ENCODE peak calls at places on chromosome 5, in four cellular contexts. One of them, this sample, is unnamed.

GRCh38 chr5:95272530-95272929 is 12.4 kb downstream of the MCTP1 start:
- DNase-seq in HFFc6: no peak
- DNase-seq in foreskin keratinocyte: no peak
- DNase-seq in WTC11: no peak
- DNase-seq in this sample: no peak

GRCh38 chr5:39518516-39518915 is 93.7 kb upstream of the DAB2 start:
- DNase-seq in HFFc6: peak
- DNase-seq in foreskin keratinocyte: no peak
- DNase-seq in WTC11: no peak
- DNase-seq in this sample: no peak

GRCh38 chr5:40428129-40428528 is 251.6 kb upstream of the PTGER4 start:
- DNase-seq in HFFc6: no peak
- DNase-seq in foreskin keratinocyte: peak
- DNase-seq in WTC11: no peak
- DNase-seq in this sample: no peak

GRCh38 chr5:143350790-143351603 is 52.5 kb downstream of the NR3C1 start:
- DNase-seq in HFFc6: peak
- DNase-seq in foreskin keratinocyte: peak
- DNase-seq in WTC11: no peak
- DNase-seq in this sample: no peak

GRCh38 chr5:174436805-174437204 is 287.6 kb upstream of the MSX2 start:
- DNase-seq in HFFc6: no peak
- DNase-seq in foreskin keratinocyte: no peak
- DNase-seq in WTC11: no peak
- DNase-seq in this sample: peak

GRCh38 chr5:96567188-96567587 is 95.0 kb upstream of the CAST start:
- DNase-seq in HFFc6: peak
- DNase-seq in foreskin keratinocyte: peak
- DNase-seq in WTC11: no peak
- DNase-seq in this sample: no peak

GRCh38 chr5:150584561-150585335 is 55.7 kb upstream of the SYNPO start:
- DNase-seq in HFFc6: no peak
- DNase-seq in foreskin keratinocyte: no peak
- DNase-seq in WTC11: no peak
- DNase-seq in this sample: no peak

GRCh38 chr5:140011297-140011802 is 31.7 kb downstream of the NRG2 start:
- DNase-seq in HFFc6: no peak
- DNase-seq in foreskin keratinocyte: no peak
- DNase-seq in WTC11: no peak
- DNase-seq in this sample: no peak

GRCh38 chr5:78644741-78645300 is 3.8 kb downstream of the LHFPL2 start:
- DNase-seq in HFFc6: peak
- DNase-seq in foreskin keratinocyte: no peak
- DNase-seq in WTC11: no peak
- DNase-seq in this sample: no peak

GRCh38 chr5:62475072-62475471 is 62.5 kb downstream of the IPO11 start:
- DNase-seq in HFFc6: peak
- DNase-seq in foreskin keratinocyte: peak
- DNase-seq in WTC11: no peak
- DNase-seq in this sample: no peak

GRCh38 chr5:82107277-82107676 is 135.5 kb downstream of the ATG10 start:
- DNase-seq in HFFc6: peak
- DNase-seq in foreskin keratinocyte: no peak
- DNase-seq in WTC11: no peak
- DNase-seq in this sample: no peak

GRCh38 chr5:66967826-66968262 is 228.8 kb downstream of the CD180 start:
- DNase-seq in HFFc6: peak
- DNase-seq in foreskin keratinocyte: no peak
- DNase-seq in WTC11: no peak
- DNase-seq in this sample: no peak

GRCh38 chr5:33339413-33339812 is 101.4 kb upstream of the TARS1 start:
- DNase-seq in HFFc6: no peak
- DNase-seq in foreskin keratinocyte: no peak
- DNase-seq in WTC11: no peak
- DNase-seq in this sample: no peak

GRCh38 chr5:60505796-60506195 is 194.2 kb downstream of the DEPDC1B start:
- DNase-seq in HFFc6: no peak
- DNase-seq in foreskin keratinocyte: no peak
- DNase-seq in WTC11: no peak
- DNase-seq in this sample: no peak

GRCh38 chr5:96247097-96247675 is 185.9 kb downstream of the PCSK1 start:
- DNase-seq in HFFc6: no peak
- DNase-seq in foreskin keratinocyte: peak
- DNase-seq in WTC11: no peak
- DNase-seq in this sample: no peak

GRCh38 chr5:7871560-7872113 is 2.7 kb downstream of the MTRR start:
- DNase-seq in HFFc6: no peak
- DNase-seq in foreskin keratinocyte: no peak
- DNase-seq in WTC11: no peak
- DNase-seq in this sample: no peak

GRCh38 chr5:65862384-65862783 is 64.0 kb upstream of the ERBIN start:
- DNase-seq in HFFc6: no peak
- DNase-seq in foreskin keratinocyte: peak
- DNase-seq in WTC11: no peak
- DNase-seq in this sample: no peak

GRCh38 chr5:172637122-172637580 is 3.9 kb upstream of the NEURL1B start:
- DNase-seq in HFFc6: no peak
- DNase-seq in foreskin keratinocyte: peak
- DNase-seq in WTC11: no peak
- DNase-seq in this sample: no peak

GRCh38 chr5:9766581-9766980 is 136.4 kb upstream of the TAS2R1 start:
- DNase-seq in HFFc6: peak
- DNase-seq in foreskin keratinocyte: peak
- DNase-seq in WTC11: no peak
- DNase-seq in this sample: no peak

GRCh38 chr5:168401880-168402279 is 84.4 kb upstream of the RARS1 start:
- DNase-seq in HFFc6: no peak
- DNase-seq in foreskin keratinocyte: peak
- DNase-seq in WTC11: no peak
- DNase-seq in this sample: no peak

GRCh38 chr5:72394688-72395087 is 74.5 kb downstream of the PTCD2 start:
- DNase-seq in HFFc6: no peak
- DNase-seq in foreskin keratinocyte: no peak
- DNase-seq in WTC11: no peak
- DNase-seq in this sample: no peak

GRCh38 chr5:51471642-51472041 is 88.4 kb downstream of the ISL1 start:
- DNase-seq in HFFc6: no peak
- DNase-seq in foreskin keratinocyte: no peak
- DNase-seq in WTC11: no peak
- DNase-seq in this sample: no peak

GRCh38 chr5:11346336-11346735 is 557.9 kb downstream of the CTNND2 start:
- DNase-seq in HFFc6: no peak
- DNase-seq in foreskin keratinocyte: no peak
- DNase-seq in WTC11: peak
- DNase-seq in this sample: no peak

GRCh38 chr5:73447234-73448071 is 1.1 kb downstream of the FOXD1 start:
- DNase-seq in HFFc6: peak
- DNase-seq in foreskin keratinocyte: no peak
- DNase-seq in WTC11: peak
- DNase-seq in this sample: no peak

GRCh38 chr5:80608730-80609129 is 38.6 kb upstream of the ANKRD34B start:
- DNase-seq in HFFc6: no peak
- DNase-seq in foreskin keratinocyte: no peak
- DNase-seq in WTC11: no peak
- DNase-seq in this sample: no peak

GRCh38 chr5:387491-388265 is 55.3 kb upstream of the EXOC3 start:
- DNase-seq in HFFc6: no peak
- DNase-seq in foreskin keratinocyte: no peak
- DNase-seq in WTC11: no peak
- DNase-seq in this sample: peak

GRCh38 chr5:88952344-88952743 is 69.4 kb upstream of the MEF2C start:
- DNase-seq in HFFc6: no peak
- DNase-seq in foreskin keratinocyte: peak
- DNase-seq in WTC11: no peak
- DNase-seq in this sample: no peak

GRCh38 chr5:179255527-179256228 is 89.6 kb downstream of the ADAMTS2 start:
- DNase-seq in HFFc6: no peak
- DNase-seq in foreskin keratinocyte: no peak
- DNase-seq in WTC11: peak
- DNase-seq in this sample: no peak

GRCh38 chr5:151717390-151717789 is 30.7 kb upstream of the SPARC start:
- DNase-seq in HFFc6: no peak
- DNase-seq in foreskin keratinocyte: no peak
- DNase-seq in WTC11: no peak
- DNase-seq in this sample: no peak

GRCh38 chr5:90956511-90956910 is 397.9 kb downstream of the ADGRV1 start:
- DNase-seq in HFFc6: no peak
- DNase-seq in foreskin keratinocyte: no peak
- DNase-seq in WTC11: no peak
- DNase-seq in this sample: no peak

GRCh38 chr5:38540348-38540747 is 16.1 kb downstream of the LIFR start:
- DNase-seq in HFFc6: no peak
- DNase-seq in foreskin keratinocyte: no peak
- DNase-seq in WTC11: no peak
- DNase-seq in this sample: no peak

GRCh38 chr5:80114856-80115255 is 79.7 kb downstream of the THBS4 start:
- DNase-seq in HFFc6: no peak
- DNase-seq in foreskin keratinocyte: no peak
- DNase-seq in WTC11: no peak
- DNase-seq in this sample: no peak

GRCh38 chr5:53170748-53171349 is 61.3 kb upstream of the MOCS2 start:
- DNase-seq in HFFc6: peak
- DNase-seq in foreskin keratinocyte: peak
- DNase-seq in WTC11: peak
- DNase-seq in this sample: no peak

GRCh38 chr5:125412561-125413535 is 666.4 kb upstream of the ZNF608 start:
- DNase-seq in HFFc6: peak
- DNase-seq in foreskin keratinocyte: peak
- DNase-seq in WTC11: peak
- DNase-seq in this sample: peak

GRCh38 chr5:62328772-62329491 is 22.9 kb downstream of the KIF2A start:
- DNase-seq in HFFc6: no peak
- DNase-seq in foreskin keratinocyte: no peak
- DNase-seq in WTC11: no peak
- DNase-seq in this sample: no peak

GRCh38 chr5:68114641-68115040 is 100.9 kb upstream of the PIK3R1 start:
- DNase-seq in HFFc6: peak
- DNase-seq in foreskin keratinocyte: peak
- DNase-seq in WTC11: no peak
- DNase-seq in this sample: no peak

GRCh38 chr5:106454651-106455415 is 1215.9 kb downstream of the EFNA5 start:
- DNase-seq in HFFc6: no peak
- DNase-seq in foreskin keratinocyte: peak
- DNase-seq in WTC11: peak
- DNase-seq in this sample: no peak
- TF ChIP-seq CTCF in HFFc6: no peak
- TF ChIP-seq CTCF in foreskin keratinocyte: peak
- TF ChIP-seq CTCF in WTC11: peak
- TF ChIP-seq CTCF in this sample: peak

DNA sequence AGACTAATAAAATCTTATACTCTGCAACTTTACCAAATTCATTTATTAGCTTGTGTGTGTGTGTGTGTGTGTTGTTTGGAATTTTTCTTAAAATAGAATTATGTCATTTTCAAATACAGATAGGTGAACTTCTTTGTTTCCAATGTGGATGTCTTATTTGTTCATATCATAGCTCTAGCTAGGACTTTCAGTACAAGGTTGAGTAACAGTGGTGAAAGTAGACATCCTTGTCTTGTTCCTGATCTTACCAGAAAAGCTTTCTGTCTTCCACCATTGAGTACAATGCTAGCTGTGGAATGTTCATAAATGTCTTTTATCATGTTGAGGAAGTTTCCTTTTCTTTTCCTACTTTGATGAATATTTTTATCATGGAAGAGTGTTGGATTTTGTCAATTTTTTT is 74.8 kb downstream of the CCDC192 start:
- DNase-seq in HFFc6: no peak
- DNase-seq in foreskin keratinocyte: no peak
- DNase-seq in WTC11: no peak
- DNase-seq in this sample: no peak
- TF ChIP-seq CTCF in HFFc6: no peak
- TF ChIP-seq CTCF in foreskin keratinocyte: no peak
- TF ChIP-seq CTCF in WTC11: no peak
- TF ChIP-seq CTCF in this sample: no peak

GRCh38 chr5:141951341-141951781 is 6.6 kb downstream of the PCDH12 start:
- DNase-seq in HFFc6: no peak
- DNase-seq in foreskin keratinocyte: no peak
- DNase-seq in WTC11: peak
- DNase-seq in this sample: no peak
- TF ChIP-seq CTCF in HFFc6: peak
- TF ChIP-seq CTCF in foreskin keratinocyte: peak
- TF ChIP-seq CTCF in WTC11: peak
- TF ChIP-seq CTCF in this sample: peak

DNA sequence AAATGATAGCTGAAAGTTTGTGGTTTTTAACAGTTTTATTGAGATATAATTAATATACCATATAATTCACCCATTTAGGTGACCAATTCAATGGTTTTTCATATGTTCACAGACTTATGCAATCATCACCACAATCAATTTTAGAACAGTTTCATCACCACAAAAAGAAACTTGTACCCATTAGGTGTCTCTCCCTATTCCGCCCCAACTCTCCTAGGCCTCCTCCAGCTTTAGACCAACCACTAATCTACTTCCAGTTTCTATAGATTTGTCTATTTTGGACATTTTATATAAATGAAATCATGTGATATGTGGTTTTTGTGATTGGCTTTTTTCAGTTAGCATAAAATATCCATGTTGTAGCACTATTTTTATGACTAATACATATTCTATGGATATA is 38.6 kb downstream of the YTHDC2 start:
- DNase-seq in HFFc6: no peak
- DNase-seq in foreskin keratinocyte: no peak
- DNase-seq in WTC11: no peak
- DNase-seq in this sample: no peak
- TF ChIP-seq CTCF in HFFc6: no peak
- TF ChIP-seq CTCF in foreskin keratinocyte: no peak
- TF ChIP-seq CTCF in WTC11: no peak
- TF ChIP-seq CTCF in this sample: no peak

GRCh38 chr5:153968761-153969562 is 69.7 kb downstream of the FAM114A2 start:
- DNase-seq in HFFc6: no peak
- DNase-seq in foreskin keratinocyte: no peak
- DNase-seq in WTC11: no peak
- DNase-seq in this sample: no peak

GRCh38 chr5:153964201-153965101 is 74.3 kb downstream of the FAM114A2 start:
- DNase-seq in HFFc6: no peak
- DNase-seq in foreskin keratinocyte: no peak
- DNase-seq in WTC11: no peak
- DNase-seq in this sample: no peak

GRCh38 chr5:153960269-153961215 is 78.2 kb downstream of the FAM114A2 start:
- DNase-seq in HFFc6: no peak
- DNase-seq in foreskin keratinocyte: no peak
- DNase-seq in WTC11: no peak
- DNase-seq in this sample: no peak

GRCh38 chr5:153969563-153969895 is 69.2 kb downstream of the FAM114A2 start:
- DNase-seq in HFFc6: no peak
- DNase-seq in foreskin keratinocyte: no peak
- DNase-seq in WTC11: no peak
- DNase-seq in this sample: no peak

GRCh38 chr5:153965102-153965645 is 73.5 kb downstream of the FAM114A2 start:
- DNase-seq in HFFc6: peak
- DNase-seq in foreskin keratinocyte: peak
- DNase-seq in WTC11: peak
- DNase-seq in this sample: no peak
- TF ChIP-seq CTCF in HFFc6: peak
- TF ChIP-seq CTCF in foreskin keratinocyte: peak
- TF ChIP-seq CTCF in WTC11: peak
- TF ChIP-seq CTCF in this sample: peak

GRCh38 chr5:58985759-58986158 is 402.9 kb downstream of the RAB3C start:
- DNase-seq in HFFc6: no peak
- DNase-seq in foreskin keratinocyte: peak
- DNase-seq in WTC11: no peak
- DNase-seq in this sample: no peak
- TF ChIP-seq CTCF in HFFc6: no peak
- TF ChIP-seq CTCF in foreskin keratinocyte: no peak
- TF ChIP-seq CTCF in WTC11: no peak
- TF ChIP-seq CTCF in this sample: no peak